ENCODE peak calls at places on chromosomes 13 and 19, in seven cellular contexts. J, A, V, F, Y, K and M are unnamed samples. For H3K9me3, the result is how much of the 10 kb centered on the place peaks cover.

GRCh38 chr19:44809856-44810554 is 1.1 kb downstream of the BCAM start:
- DNase-seq in J (no peak), A (no peak), Y (peak), K (no peak), V (peak), F (no peak), M (peak)

GRCh38 chr13:42078113-42078769 is 29.8 kb downstream of the DGKH start:
- DNase-seq in V (peak), K (peak), A (no peak), F (peak), J (no peak), Y (no peak), M (no peak)

GRCh38 chr13:100347941-100348340 is 240.6 kb downstream of the GGACT start:
- DNase-seq in Y (peak), F (no peak), K (no peak), A (peak), V (no peak), J (no peak), M (no peak)

GRCh38 chr19:13093407-13094284 is 9.0 kb downstream of the LYL1 start:
- DNase-seq in K (peak), A (peak), Y (peak), J (peak), F (peak), V (peak), M (peak)

GRCh38 chr13:45705145-45705695 is 3.1 kb downstream of the CBY2 start:
- DNase-seq in J (no peak), A (no peak), F (no peak), Y (no peak), K (no peak), V (peak), M (no peak)

GRCh38 chr13:104460553-104460952 is 1394.3 kb upstream of the SLC10A2 start:
- DNase-seq in J (no peak), F (no peak), A (peak), Y (peak), V (no peak), K (no peak), M (no peak)

GRCh38 chr13:112346173-112346898 is 29.8 kb upstream of the SPACA7 start:
- DNase-seq in J (no peak), K (no peak), F (no peak), Y (no peak), V (peak), A (no peak), M (no peak)

GRCh38 chr13:58399263-58399662 is 767.7 kb downstream of the PCDH17 start:
- DNase-seq in F (no peak), K (no peak), A (no peak), Y (no peak), J (no peak), V (no peak), M (no peak)

GRCh38 chr13:79435549-79435948 is 29.5 kb upstream of the RBM26 start:
- DNase-seq in J (no peak), A (peak), F (no peak), K (no peak), V (no peak), Y (peak), M (no peak)

GRCh38 chr13:102589291-102589822 is 7.4 kb upstream of the TPP2 start:
- DNase-seq in F (no peak), K (no peak), Y (no peak), J (no peak), V (no peak), A (no peak), M (no peak)

GRCh38 chr13:101996906-101997408 is 404.9 kb downstream of the FGF14 start:
- DNase-seq in F (no peak), J (no peak), V (no peak), Y (no peak), K (no peak), A (no peak), M (no peak)

GRCh38 chr19:31674503-31675186 is 325.4 kb upstream of the TSHZ3 start:
- DNase-seq in Y (peak), F (no peak), K (no peak), V (no peak), J (no peak), A (peak), M (no peak)

GRCh38 chr13:75836441-75836840 is 200.3 kb downstream of the LMO7 start:
- DNase-seq in Y (no peak), J (no peak), F (no peak), K (no peak), A (no peak), V (no peak), M (no peak)

GRCh38 chr13:112711528-112712265 is 21.9 kb downstream of the ATP11A start:
- DNase-seq in Y (peak), V (peak), A (peak), J (peak), K (no peak), F (no peak), M (peak)

GRCh38 chr13:29143864-29144263 is 323.7 kb downstream of the MTUS2 start:
- DNase-seq in J (no peak), Y (no peak), V (no peak), A (no peak), F (no peak), K (no peak), M (no peak)

GRCh38 chr13:98890186-98890585 is 87.7 kb downstream of the DOCK9 start:
- DNase-seq in Y (peak), A (peak), V (no peak), F (no peak), K (no peak), J (no peak), M (peak)

GRCh38 chr13:109989686-109990085 is 203.3 kb upstream of the IRS2 start:
- DNase-seq in K (no peak), F (no peak), J (no peak), V (no peak), Y (no peak), A (peak), M (no peak)

GRCh38 chr13:114089341-114089740 is 43.1 kb downstream of the RASA3 start:
- DNase-seq in A (no peak), J (no peak), F (no peak), Y (peak), K (no peak), V (no peak), M (peak)

GRCh38 chr19:34732548-34733255 is 1.3 kb upstream of the ZNF181 start:
- DNase-seq in A (no peak), Y (no peak), J (peak), K (peak), V (peak), F (peak), M (peak)
- H2AFZ ChIP-seq in A (no peak), Y (peak), J (peak), K (no peak), V (no peak), F (no peak), M (no peak)

GRCh38 chr19:7372810-7373209 is 24.1 kb downstream of the ARHGEF18 start:
- DNase-seq in Y (no peak), F (no peak), A (no peak), K (no peak), V (no peak), J (no peak), M (no peak)
- H3K9me3 ChIP-seq in Y (under half), F (under half), A (under half), K (under half), V (under half), J (under half), M (under half)

GRCh38 chr13:40152145-40152544 is 496.7 kb downstream of the COG6 start:
- DNase-seq in F (no peak), J (no peak), Y (peak), A (peak), V (no peak), K (no peak), M (no peak)
- TF ChIP-seq CTCF in F (peak), J (no peak), Y (peak), A (no peak), V (no peak), K (peak), M (peak)

DNA sequence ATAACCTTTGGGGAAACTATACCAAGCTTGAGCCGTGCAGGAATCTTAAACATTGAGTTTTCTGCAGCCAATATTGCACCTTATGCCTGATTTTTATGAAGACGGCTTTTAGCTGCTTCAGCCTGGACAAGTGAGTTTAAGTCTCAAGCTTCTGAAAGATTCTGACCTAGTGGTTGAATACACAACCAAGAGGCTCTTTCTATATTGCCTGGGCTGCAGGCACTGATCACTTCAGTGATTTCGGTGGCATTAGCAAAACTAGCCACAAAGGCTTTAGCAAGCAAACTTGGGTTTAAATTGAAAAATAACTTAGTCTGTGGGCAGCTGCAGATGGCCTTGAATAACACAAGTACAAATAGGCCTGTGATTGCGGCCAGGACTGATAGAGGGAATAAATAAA is 29.3 kb upstream of the RFXAP start:
- DNase-seq in K (no peak), A (no peak), V (no peak), J (no peak), Y (no peak), F (no peak), M (no peak)
- H2AFZ ChIP-seq in K (no peak), A (no peak), V (no peak), J (no peak), Y (no peak), F (no peak), M (no peak)

GRCh38 chr19:48718711-48719231 is 754 bp downstream of the MAMSTR start:
- DNase-seq in K (no peak), J (no peak), F (no peak), Y (no peak), V (no peak), A (no peak), M (peak)

GRCh38 chr19:48719263-48720171 is at the start of gene MAMSTR:
- DNase-seq in A (no peak), F (no peak), J (peak), Y (no peak), V (no peak), K (no peak), M (peak)

GRCh38 chr19:48720251-48720612 is 707 bp upstream of the MAMSTR start:
- DNase-seq in A (no peak), K (no peak), Y (no peak), V (no peak), J (no peak), F (no peak), M (no peak)

GRCh38 chr19:48722196-48722708 is 2.7 kb upstream of the MAMSTR start:
- DNase-seq in Y (no peak), A (no peak), K (no peak), F (no peak), J (no peak), V (no peak), M (peak)

DNA sequence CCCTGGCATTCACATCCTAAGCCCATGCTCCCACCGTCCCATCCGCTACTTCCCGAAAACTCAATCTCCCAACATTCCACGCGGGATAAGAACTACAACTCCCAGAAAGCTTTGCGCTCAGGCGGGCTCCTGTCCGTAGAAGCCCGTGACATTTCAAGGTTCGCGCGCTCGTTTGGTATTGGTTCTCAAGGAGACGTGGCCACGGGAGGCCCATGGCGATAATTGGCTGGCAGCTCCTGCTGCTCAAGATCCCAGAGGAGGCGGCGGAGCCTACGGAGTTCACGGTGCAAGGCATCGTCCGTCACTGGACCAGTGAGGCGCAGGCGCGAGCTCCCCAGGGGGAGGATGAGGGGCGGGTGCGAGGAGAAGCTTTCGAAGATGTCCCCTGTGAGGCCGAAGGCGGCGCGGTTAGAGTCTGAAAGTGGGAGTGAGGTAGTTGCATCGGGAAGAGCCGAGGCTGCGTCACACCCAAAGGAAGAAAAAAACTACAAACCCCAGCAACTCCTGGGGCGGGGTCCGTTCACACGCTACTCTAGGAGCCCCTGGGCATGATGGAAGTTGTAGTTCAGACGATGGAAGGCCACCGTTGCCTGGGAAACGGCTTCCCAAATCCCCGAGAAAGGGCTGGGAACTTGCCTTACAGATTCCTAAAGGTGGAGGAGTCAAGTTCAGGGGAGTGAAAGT is 1.2 kb upstream of the MAMSTR start:
- DNase-seq in Y (peak), V (peak), A (peak), F (peak), K (peak), J (peak), M (peak)
- H3K9me3 ChIP-seq in Y (under half), V (under half), A (under half), F (under half), K (under half), J (under half), M (under half)

GRCh38 chr19:3073931-3074595 is 11.8 kb upstream of the TLE5 start:
- DNase-seq in V (no peak), Y (no peak), A (no peak), F (peak), K (peak), J (peak), M (peak)
- TF ChIP-seq CTCF in V (no peak), Y (peak), A (no peak), F (peak), K (no peak), J (peak), M (peak)

GRCh38 chr13:41058229-41059070 is 2.9 kb upstream of the WBP4 start:
- DNase-seq in A (no peak), F (no peak), K (no peak), Y (no peak), V (no peak), J (no peak), M (no peak)

GRCh38 chr13:41059466-41059865 is 1.8 kb upstream of the WBP4 start:
- DNase-seq in Y (peak), F (peak), K (peak), A (no peak), V (no peak), J (no peak), M (peak)

GRCh38 chr13:41061075-41061913 is at the start of gene WBP4:
- DNase-seq in V (peak), Y (peak), J (peak), A (peak), F (peak), K (peak), M (peak)

GRCh38 chr13:41060723-41061074 is 610 bp upstream of the WBP4 start:
- DNase-seq in V (peak), A (peak), J (peak), Y (peak), K (peak), F (peak), M (peak)

GRCh38 chr13:41059896-41060722 is 1.2 kb upstream of the WBP4 start:
- DNase-seq in Y (peak), K (peak), V (peak), J (peak), F (peak), A (peak), M (peak)
- H2AFZ ChIP-seq in Y (peak), K (peak), V (peak), J (peak), F (peak), A (peak), M (peak)